ENCODE peak calls at places on chromosomes 16 and 17, in nine cellular contexts. One of them, this sample, is unnamed.

GRCh38 chr17:73611630-73612029 is 32.6 kb downstream of the SDK2 start:
- DNase-seq in heart right ventricle: no peak
- DNase-seq in neural progenitor cell: no peak
- DNase-seq in coronary artery: no peak
- DNase-seq in brain microvascular endothelial cell: no peak
- DNase-seq in heart left ventricle: peak
- DNase-seq in lung: no peak
- DNase-seq in foreskin fibroblast: no peak
- DNase-seq in transverse colon: no peak
- DNase-seq in this sample: no peak

GRCh38 chr17:13884347-13884746 is 185.0 kb upstream of the COX10 start:
- DNase-seq in heart right ventricle: no peak
- DNase-seq in neural progenitor cell: no peak
- DNase-seq in coronary artery: no peak
- DNase-seq in brain microvascular endothelial cell: no peak
- DNase-seq in heart left ventricle: no peak
- DNase-seq in lung: no peak
- DNase-seq in foreskin fibroblast: no peak
- DNase-seq in transverse colon: no peak
- DNase-seq in this sample: no peak

GRCh38 chr16:84768061-84768797 is 51.6 kb upstream of the CRISPLD2 start:
- DNase-seq in heart right ventricle: no peak
- DNase-seq in neural progenitor cell: no peak
- DNase-seq in coronary artery: no peak
- DNase-seq in brain microvascular endothelial cell: no peak
- DNase-seq in heart left ventricle: no peak
- DNase-seq in lung: no peak
- DNase-seq in foreskin fibroblast: no peak
- DNase-seq in transverse colon: no peak
- DNase-seq in this sample: no peak

GRCh38 chr17:38429476-38430100 is 1.3 kb downstream of the ARHGAP23 start:
- DNase-seq in heart right ventricle: no peak
- DNase-seq in neural progenitor cell: no peak
- DNase-seq in coronary artery: no peak
- DNase-seq in brain microvascular endothelial cell: no peak
- DNase-seq in heart left ventricle: no peak
- DNase-seq in lung: no peak
- DNase-seq in foreskin fibroblast: no peak
- DNase-seq in transverse colon: no peak
- DNase-seq in this sample: no peak

GRCh38 chr16:48118841-48119240 is 37.0 kb downstream of the ABCC12 start:
- DNase-seq in heart right ventricle: no peak
- DNase-seq in neural progenitor cell: no peak
- DNase-seq in coronary artery: no peak
- DNase-seq in brain microvascular endothelial cell: no peak
- DNase-seq in heart left ventricle: no peak
- DNase-seq in lung: no peak
- DNase-seq in foreskin fibroblast: no peak
- DNase-seq in transverse colon: no peak
- DNase-seq in this sample: no peak

GRCh38 chr16:73000907-73001521 is 46.9 kb downstream of the ZFHX3 start:
- DNase-seq in heart right ventricle: no peak
- DNase-seq in neural progenitor cell: no peak
- DNase-seq in coronary artery: no peak
- DNase-seq in brain microvascular endothelial cell: no peak
- DNase-seq in heart left ventricle: no peak
- DNase-seq in lung: no peak
- DNase-seq in foreskin fibroblast: no peak
- DNase-seq in transverse colon: no peak
- DNase-seq in this sample: no peak

GRCh38 chr16:1198194-1198593 is 26.9 kb downstream of the TPSG1 start:
- DNase-seq in heart right ventricle: no peak
- DNase-seq in neural progenitor cell: no peak
- DNase-seq in coronary artery: no peak
- DNase-seq in brain microvascular endothelial cell: no peak
- DNase-seq in heart left ventricle: no peak
- DNase-seq in lung: no peak
- DNase-seq in foreskin fibroblast: no peak
- DNase-seq in transverse colon: no peak
- DNase-seq in this sample: no peak

GRCh38 chr17:68011199-68011665 is 15.0 kb upstream of the C17orf58 start:
- DNase-seq in heart right ventricle: peak
- DNase-seq in neural progenitor cell: peak
- DNase-seq in coronary artery: no peak
- DNase-seq in brain microvascular endothelial cell: no peak
- DNase-seq in heart left ventricle: peak
- DNase-seq in lung: peak
- DNase-seq in foreskin fibroblast: no peak
- DNase-seq in transverse colon: peak
- DNase-seq in this sample: no peak

GRCh38 chr17:66789961-66790421 is 44.9 kb upstream of the CACNG5 start:
- DNase-seq in heart right ventricle: no peak
- DNase-seq in neural progenitor cell: no peak
- DNase-seq in coronary artery: no peak
- DNase-seq in brain microvascular endothelial cell: no peak
- DNase-seq in heart left ventricle: no peak
- DNase-seq in lung: no peak
- DNase-seq in foreskin fibroblast: no peak
- DNase-seq in transverse colon: no peak
- DNase-seq in this sample: no peak

GRCh38 chr16:72876221-72876620 is 171.7 kb downstream of the ZFHX3 start:
- DNase-seq in heart right ventricle: peak
- DNase-seq in neural progenitor cell: no peak
- DNase-seq in coronary artery: no peak
- DNase-seq in brain microvascular endothelial cell: peak
- DNase-seq in heart left ventricle: peak
- DNase-seq in lung: no peak
- DNase-seq in foreskin fibroblast: peak
- DNase-seq in transverse colon: peak
- DNase-seq in this sample: no peak

GRCh38 chr16:79176987-79177386 is 423.6 kb downstream of the MAF start:
- DNase-seq in heart right ventricle: no peak
- DNase-seq in neural progenitor cell: no peak
- DNase-seq in coronary artery: no peak
- DNase-seq in brain microvascular endothelial cell: no peak
- DNase-seq in heart left ventricle: no peak
- DNase-seq in lung: no peak
- DNase-seq in foreskin fibroblast: no peak
- DNase-seq in transverse colon: no peak
- DNase-seq in this sample: no peak

GRCh38 chr17:76196675-76197074 is 43.6 kb downstream of the RNF157 start:
- DNase-seq in heart right ventricle: peak
- DNase-seq in neural progenitor cell: no peak
- DNase-seq in coronary artery: no peak
- DNase-seq in brain microvascular endothelial cell: no peak
- DNase-seq in heart left ventricle: peak
- DNase-seq in lung: peak
- DNase-seq in foreskin fibroblast: peak
- DNase-seq in transverse colon: peak
- DNase-seq in this sample: no peak

GRCh38 chr16:4351880-4352279 is 759 bp upstream of the PAM16 start:
- DNase-seq in heart right ventricle: no peak
- DNase-seq in neural progenitor cell: no peak
- DNase-seq in coronary artery: no peak
- DNase-seq in brain microvascular endothelial cell: peak
- DNase-seq in heart left ventricle: no peak
- DNase-seq in lung: no peak
- DNase-seq in foreskin fibroblast: no peak
- DNase-seq in transverse colon: no peak
- DNase-seq in this sample: no peak

GRCh38 chr17:16027708-16028584 is 28.3 kb downstream of the TTC19 start:
- DNase-seq in heart right ventricle: no peak
- DNase-seq in neural progenitor cell: no peak
- DNase-seq in coronary artery: no peak
- DNase-seq in brain microvascular endothelial cell: peak
- DNase-seq in heart left ventricle: no peak
- DNase-seq in lung: no peak
- DNase-seq in foreskin fibroblast: peak
- DNase-seq in transverse colon: no peak
- DNase-seq in this sample: peak

GRCh38 chr16:3980311-3981111 is 100.0 kb upstream of the CREBBP start:
- DNase-seq in heart right ventricle: no peak
- DNase-seq in neural progenitor cell: no peak
- DNase-seq in coronary artery: no peak
- DNase-seq in brain microvascular endothelial cell: peak
- DNase-seq in heart left ventricle: no peak
- DNase-seq in lung: no peak
- DNase-seq in foreskin fibroblast: peak
- DNase-seq in transverse colon: no peak
- DNase-seq in this sample: peak

GRCh38 chr16:47392114-47392513 is 68.7 kb downstream of the ITFG1 start:
- DNase-seq in heart right ventricle: no peak
- DNase-seq in neural progenitor cell: no peak
- DNase-seq in coronary artery: no peak
- DNase-seq in brain microvascular endothelial cell: peak
- DNase-seq in heart left ventricle: no peak
- DNase-seq in lung: no peak
- DNase-seq in foreskin fibroblast: no peak
- DNase-seq in transverse colon: no peak
- DNase-seq in this sample: no peak

GRCh38 chr17:7887038-7887481 is 1.5 kb upstream of the CHD3 start:
- DNase-seq in heart right ventricle: no peak
- DNase-seq in neural progenitor cell: peak
- DNase-seq in coronary artery: no peak
- DNase-seq in brain microvascular endothelial cell: no peak
- DNase-seq in heart left ventricle: no peak
- DNase-seq in lung: no peak
- DNase-seq in foreskin fibroblast: no peak
- DNase-seq in transverse colon: no peak
- DNase-seq in this sample: no peak

DNA sequence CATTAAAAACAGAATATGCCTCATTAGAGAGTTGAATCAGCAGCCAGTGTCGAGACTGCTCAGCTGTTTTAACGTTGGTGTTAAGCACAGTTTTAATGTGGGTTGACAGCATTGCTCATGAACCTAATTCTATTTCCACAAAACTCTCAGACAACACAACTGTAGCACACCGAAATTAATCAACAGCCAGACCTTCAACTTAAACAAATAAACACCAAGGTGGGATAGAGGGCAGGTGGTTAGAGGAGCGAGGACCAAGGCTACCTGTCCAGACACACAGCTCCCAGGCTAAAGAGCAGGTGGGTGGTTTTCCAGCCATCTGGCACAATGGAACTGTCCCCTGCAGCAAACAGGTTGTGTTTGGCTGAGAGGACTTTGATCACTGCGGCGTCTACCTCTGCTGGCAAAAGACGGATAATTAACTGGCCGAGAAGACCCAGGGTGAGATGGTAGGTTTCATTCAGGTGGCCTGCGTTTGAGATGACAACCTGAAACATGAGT is 69.6 kb upstream of the ATP2A3 start:
- DNase-seq in heart right ventricle: no peak
- DNase-seq in neural progenitor cell: no peak
- DNase-seq in coronary artery: no peak
- DNase-seq in brain microvascular endothelial cell: no peak
- DNase-seq in heart left ventricle: no peak
- DNase-seq in lung: no peak
- DNase-seq in foreskin fibroblast: no peak
- DNase-seq in transverse colon: no peak
- DNase-seq in this sample: no peak
- TF ChIP-seq CTCF in heart right ventricle: no peak
- TF ChIP-seq CTCF in neural progenitor cell: no peak
- TF ChIP-seq CTCF in coronary artery: no peak
- TF ChIP-seq CTCF in brain microvascular endothelial cell: no peak
- TF ChIP-seq CTCF in heart left ventricle: no peak
- TF ChIP-seq CTCF in lung: no peak
- TF ChIP-seq CTCF in foreskin fibroblast: no peak
- TF ChIP-seq CTCF in transverse colon: no peak
- TF ChIP-seq CTCF in this sample: no peak

GRCh38 chr17:41578538-41578937 is 6.7 kb upstream of the KRT9 start:
- DNase-seq in heart right ventricle: no peak
- DNase-seq in neural progenitor cell: no peak
- DNase-seq in coronary artery: no peak
- DNase-seq in brain microvascular endothelial cell: no peak
- DNase-seq in heart left ventricle: no peak
- DNase-seq in lung: no peak
- DNase-seq in foreskin fibroblast: no peak
- DNase-seq in transverse colon: no peak
- DNase-seq in this sample: no peak

GRCh38 chr17:41580651-41581365 is 5.9 kb downstream of the KRT14 start:
- DNase-seq in heart right ventricle: no peak
- DNase-seq in neural progenitor cell: no peak
- DNase-seq in coronary artery: no peak
- DNase-seq in brain microvascular endothelial cell: no peak
- DNase-seq in heart left ventricle: no peak
- DNase-seq in lung: no peak
- DNase-seq in foreskin fibroblast: no peak
- DNase-seq in transverse colon: no peak
- DNase-seq in this sample: no peak

GRCh38 chr17:41580244-41580575 is 6.5 kb downstream of the KRT14 start:
- DNase-seq in heart right ventricle: no peak
- DNase-seq in neural progenitor cell: no peak
- DNase-seq in coronary artery: no peak
- DNase-seq in brain microvascular endothelial cell: no peak
- DNase-seq in heart left ventricle: no peak
- DNase-seq in lung: no peak
- DNase-seq in foreskin fibroblast: no peak
- DNase-seq in transverse colon: no peak
- DNase-seq in this sample: no peak

GRCh38 chr17:41578971-41579370 is 7.1 kb upstream of the KRT9 start:
- DNase-seq in heart right ventricle: no peak
- DNase-seq in neural progenitor cell: no peak
- DNase-seq in coronary artery: no peak
- DNase-seq in brain microvascular endothelial cell: no peak
- DNase-seq in heart left ventricle: no peak
- DNase-seq in lung: no peak
- DNase-seq in foreskin fibroblast: no peak
- DNase-seq in transverse colon: no peak
- DNase-seq in this sample: no peak

GRCh38 chr17:41579484-41580243 is 7.0 kb downstream of the KRT14 start:
- DNase-seq in heart right ventricle: peak
- DNase-seq in neural progenitor cell: peak
- DNase-seq in coronary artery: peak
- DNase-seq in brain microvascular endothelial cell: peak
- DNase-seq in heart left ventricle: peak
- DNase-seq in lung: peak
- DNase-seq in foreskin fibroblast: peak
- DNase-seq in transverse colon: peak
- DNase-seq in this sample: no peak
- H3K4me3 ChIP-seq in heart right ventricle: no peak
- H3K4me3 ChIP-seq in neural progenitor cell: no peak
- H3K4me3 ChIP-seq in coronary artery: no peak
- H3K4me3 ChIP-seq in brain microvascular endothelial cell: no peak
- H3K4me3 ChIP-seq in heart left ventricle: no peak
- H3K4me3 ChIP-seq in lung: no peak
- H3K4me3 ChIP-seq in foreskin fibroblast: no peak
- H3K4me3 ChIP-seq in transverse colon: no peak
- H3K4me3 ChIP-seq in this sample: peak

GRCh38 chr17:71885662-71886061 is 235.2 kb upstream of the SOX9 start:
- DNase-seq in heart right ventricle: no peak
- DNase-seq in neural progenitor cell: no peak
- DNase-seq in coronary artery: no peak
- DNase-seq in brain microvascular endothelial cell: no peak
- DNase-seq in heart left ventricle: no peak
- DNase-seq in lung: no peak
- DNase-seq in foreskin fibroblast: no peak
- DNase-seq in transverse colon: no peak
- DNase-seq in this sample: no peak
- TF ChIP-seq CTCF in heart right ventricle: no peak
- TF ChIP-seq CTCF in neural progenitor cell: no peak
- TF ChIP-seq CTCF in coronary artery: no peak
- TF ChIP-seq CTCF in brain microvascular endothelial cell: no peak
- TF ChIP-seq CTCF in heart left ventricle: no peak
- TF ChIP-seq CTCF in lung: no peak
- TF ChIP-seq CTCF in foreskin fibroblast: no peak
- TF ChIP-seq CTCF in transverse colon: no peak
- TF ChIP-seq CTCF in this sample: no peak

GRCh38 chr17:40071720-40072480 is 9.1 kb downstream of the THRA start:
- DNase-seq in heart right ventricle: peak
- DNase-seq in neural progenitor cell: no peak
- DNase-seq in coronary artery: peak
- DNase-seq in brain microvascular endothelial cell: no peak
- DNase-seq in heart left ventricle: peak
- DNase-seq in lung: peak
- DNase-seq in foreskin fibroblast: no peak
- DNase-seq in transverse colon: peak
- DNase-seq in this sample: peak
- H3K4me3 ChIP-seq in heart right ventricle: no peak
- H3K4me3 ChIP-seq in neural progenitor cell: no peak
- H3K4me3 ChIP-seq in coronary artery: peak
- H3K4me3 ChIP-seq in brain microvascular endothelial cell: no peak
- H3K4me3 ChIP-seq in heart left ventricle: peak
- H3K4me3 ChIP-seq in lung: no peak
- H3K4me3 ChIP-seq in foreskin fibroblast: no peak
- H3K4me3 ChIP-seq in transverse colon: no peak
- H3K4me3 ChIP-seq in this sample: peak